ENCODE peak calls at places on chromosome 14, in six cellular contexts. A, F, P, K, N and I are unnamed samples.

GRCh38 chr14:68631691-68632590 is 160.9 kb downstream of the ZFP36L1 start:
- DNase-seq in A (no peak), F (no peak), P (no peak), K (no peak), N (no peak), I (no peak)

GRCh38 chr14:98692832-98693231 is 579.2 kb downstream of the BCL11B start:
- DNase-seq in A (no peak), F (no peak), P (peak; percentile 37), K (no peak), N (no peak), I (no peak)

GRCh38 chr14:26917086-26917485 is 319.3 kb upstream of the NOVA1 start:
- DNase-seq in A (peak; percentile 1), F (peak; percentile 39), P (no peak), K (peak; percentile 24), N (no peak), I (no peak)

GRCh38 chr14:103499709-103500108 is 22.9 kb downstream of the CKB start:
- DNase-seq in A (no peak), F (no peak), P (no peak), K (no peak), N (no peak), I (no peak)

GRCh38 chr14:88468396-88468795 is 82.9 kb downstream of the SPATA7 start:
- DNase-seq in A (no peak), F (no peak), P (no peak), K (no peak), N (no peak), I (no peak)

GRCh38 chr14:55267816-55268215 is 3.4 kb upstream of the FBXO34 start:
- DNase-seq in A (no peak), F (no peak), P (peak; percentile 70), K (no peak), N (no peak), I (no peak)

GRCh38 chr14:56738020-56738419 is 72.3 kb downstream of the OTX2 start:
- DNase-seq in A (no peak), F (no peak), P (no peak), K (no peak), N (no peak), I (no peak)

GRCh38 chr14:105865904-105866840 is 339.8 kb downstream of the TMEM121 start:
- DNase-seq in A (peak; percentile 14), F (no peak), P (no peak), K (no peak), N (no peak), I (no peak)

GRCh38 chr14:68663385-68664076 is 129.3 kb downstream of the ZFP36L1 start:
- DNase-seq in A (no peak), F (no peak), P (no peak), K (no peak), N (no peak), I (no peak)

GRCh38 chr14:104371031-104371430 is 208.5 kb upstream of the C14orf180 start:
- DNase-seq in A (no peak), F (no peak), P (no peak), K (no peak), N (no peak), I (no peak)

GRCh38 chr14:92944976-92945375 is 22.0 kb downstream of the CHGA start:
- DNase-seq in A (peak; percentile 83), F (no peak), P (no peak), K (no peak), N (no peak), I (no peak)

GRCh38 chr14:77582511-77582910 is 33.9 kb downstream of the SPTLC2 start:
- DNase-seq in A (no peak), F (peak; percentile 42), P (no peak), K (no peak), N (no peak), I (no peak)

GRCh38 chr14:38696925-38697324 is 406.1 kb downstream of the SEC23A start:
- DNase-seq in A (no peak), F (no peak), P (no peak), K (no peak), N (no peak), I (no peak)

GRCh38 chr14:77409131-77409533 is 14.2 kb downstream of the NOXRED1 start:
- DNase-seq in A (no peak), F (peak; percentile 31), P (no peak), K (no peak), N (no peak), I (no peak)

GRCh38 chr14:63614964-63615363 is 26.7 kb downstream of the WDR89 start:
- DNase-seq in A (no peak), F (peak; percentile 75), P (no peak), K (no peak), N (no peak), I (no peak)

GRCh38 chr14:59630281-59630963 is 53.8 kb upstream of the CCDC175 start:
- DNase-seq in A (peak; percentile 89), F (peak; percentile 2), P (no peak), K (peak; percentile 18), N (no peak), I (no peak)

GRCh38 chr14:32339188-32339587 is 10.1 kb downstream of the AKAP6 start:
- DNase-seq in A (no peak), F (no peak), P (no peak), K (no peak), N (no peak), I (no peak)

GRCh38 chr14:61812347-61813100 is 50.3 kb downstream of the SNAPC1 start:
- DNase-seq in A (peak; percentile 87), F (peak; percentile 24), P (no peak), K (no peak), N (no peak), I (no peak)

GRCh38 chr14:73059326-73059725 is 992 bp downstream of the RBM25 start:
- DNase-seq in A (peak; percentile 43), F (peak; percentile 66), P (peak; percentile 33), K (no peak), N (no peak), I (no peak)

GRCh38 chr14:72745991-72746980 is 147.6 kb downstream of the DPF3 start:
- DNase-seq in A (no peak), F (no peak), P (no peak), K (no peak), N (no peak), I (no peak)

GRCh38 chr14:50559990-50560928 is at the start of gene ATL1:
- DNase-seq in A (peak; percentile 88), F (peak; percentile 30), P (peak; percentile 18), K (peak; percentile 82), N (peak; percentile 12), I (peak; percentile 77)

GRCh38 chr14:101350710-101351109 is 210.6 kb upstream of the DIO3 start:
- DNase-seq in A (no peak), F (no peak), P (no peak), K (no peak), N (no peak), I (no peak)

GRCh38 chr14:22852599-22852939 is 16.2 kb downstream of the MMP14 start:
- DNase-seq in A (no peak), F (no peak), P (no peak), K (no peak), N (no peak), I (no peak)

GRCh38 chr14:43449291-43449690 is 1057.8 kb downstream of the FSCB start:
- DNase-seq in A (no peak), F (no peak), P (peak; percentile 4), K (peak; percentile 79), N (no peak), I (peak; percentile 52)

GRCh38 chr14:94636744-94637412 is 24.7 kb downstream of the SERPINA3 start:
- DNase-seq in A (no peak), F (no peak), P (no peak), K (no peak), N (no peak), I (no peak)

GRCh38 chr14:75022655-75023054 is 19.9 kb downstream of the EIF2B2 start:
- DNase-seq in A (peak; percentile 49), F (peak; percentile 29), P (no peak), K (no peak), N (no peak), I (no peak)

GRCh38 chr14:89276424-89276975 is 140.5 kb downstream of the FOXN3 start:
- DNase-seq in A (no peak), F (no peak), P (no peak), K (no peak), N (no peak), I (no peak)

GRCh38 chr14:69997849-69998248 is 118.6 kb downstream of the SMOC1 start:
- DNase-seq in A (no peak), F (peak; percentile 74), P (no peak), K (no peak), N (no peak), I (no peak)

GRCh38 chr14:94505206-94505605 is 4.1 kb downstream of the SERPINA12 start:
- DNase-seq in A (no peak), F (no peak), P (no peak), K (no peak), N (no peak), I (peak; percentile 36)

GRCh38 chr14:55572578-55572977 is 7.4 kb upstream of the KTN1 start:
- DNase-seq in A (peak; percentile 41), F (peak; percentile 87), P (no peak), K (peak; percentile 96), N (no peak), I (no peak)

GRCh38 chr14:74512431-74512830 is 18.9 kb downstream of the ISCA2 start:
- DNase-seq in A (no peak), F (no peak), P (no peak), K (no peak), N (no peak), I (no peak)

GRCh38 chr14:101889898-101890297 is 74.5 kb upstream of the DYNC1H1 start:
- DNase-seq in A (no peak), F (peak; percentile 17), P (no peak), K (no peak), N (no peak), I (no peak)

GRCh38 chr14:87756661-87757060 is 236.3 kb downstream of the GALC start:
- DNase-seq in A (no peak), F (no peak), P (no peak), K (no peak), N (no peak), I (no peak)

GRCh38 chr14:65566820-65567522 is 154.4 kb downstream of the FUT8 start:
- DNase-seq in A (no peak), F (peak; percentile 1), P (no peak), K (no peak), N (no peak), I (no peak)